ENCODE peak calls at places on chromosomes 7 and 10, in five cellular contexts. T, S, M, D and W are unnamed samples.

GRCh38 chr7:5005066-5005465 is 40.6 kb upstream of the RBAK start:
- DNase-seq in D (no peak), T (no peak), M (no peak), S (no peak), W (no peak)

GRCh38 chr10:9331583-9332008 is 1277.1 kb downstream of the GATA3 start:
- DNase-seq in S (peak; percentile 3), M (no peak), D (no peak), T (no peak), W (no peak)

GRCh38 chr7:6430974-6431373 is 16.8 kb downstream of the DAGLB start:
- DNase-seq in S (no peak), M (no peak), D (no peak), T (no peak), W (no peak)

GRCh38 chr10:92656266-92656961 is 33.3 kb upstream of the HHEX start:
- DNase-seq in S (no peak), M (no peak), D (no peak), T (no peak), W (no peak)

GRCh38 chr10:75018873-75019272 is 92.6 kb upstream of the SAMD8 start:
- DNase-seq in D (no peak), M (no peak), T (no peak), S (no peak), W (no peak)

GRCh38 chr10:117362313-117362712 is 12.9 kb downstream of the PDZD8 start:
- DNase-seq in T (no peak), D (no peak), M (no peak), S (no peak), W (no peak)

GRCh38 chr10:14016011-14016536 is 314.6 kb downstream of the FRMD4A start:
- DNase-seq in D (no peak), T (no peak), M (peak; percentile 41), S (no peak), W (no peak)

GRCh38 chr10:8138471-8138870 is 84.0 kb downstream of the GATA3 start:
- DNase-seq in M (no peak), S (no peak), T (no peak), D (no peak), W (no peak)

GRCh38 chr7:14690075-14690474 is 212.5 kb downstream of the DGKB start:
- DNase-seq in D (no peak), S (no peak), M (no peak), T (no peak), W (no peak)

GRCh38 chr7:130943336-130943901 is 209.4 kb upstream of the KLF14 start:
- DNase-seq in S (peak; percentile 35), M (no peak), T (no peak), D (no peak), W (no peak)

GRCh38 chr7:7181519-7182155 is 707 bp upstream of the C1GALT1 start:
- DNase-seq in T (no peak), M (peak; percentile 67), D (no peak), S (no peak), W (no peak)

GRCh38 chr10:14478639-14479038 is 147.9 kb upstream of the FRMD4A start:
- DNase-seq in M (no peak), D (peak; percentile 28), S (no peak), T (no peak), W (peak; percentile 50)

GRCh38 chr7:82534687-82535086 is 91.1 kb upstream of the CACNA2D1 start:
- DNase-seq in S (peak; percentile 15), T (no peak), M (no peak), D (no peak), W (no peak)

GRCh38 chr7:92061154-92061553 is 73.1 kb downstream of the CYP51A1 start:
- DNase-seq in S (no peak), M (peak; percentile 51), T (no peak), D (no peak), W (no peak)

GRCh38 chr10:5654218-5654755 is 12.1 kb downstream of the ASB13 start:
- DNase-seq in T (no peak), D (no peak), M (peak; percentile 80), S (no peak), W (no peak)

GRCh38 chr10:69389827-69390490 is 26.8 kb downstream of the TACR2 start:
- DNase-seq in S (no peak), D (no peak), M (no peak), T (no peak), W (no peak)

GRCh38 chr10:28623483-28623882 is 53.8 kb upstream of the BAMBI start:
- DNase-seq in S (no peak), M (no peak), T (no peak), D (no peak), W (no peak)

GRCh38 chr10:43313901-43314300 is 47.0 kb upstream of the RASGEF1A start:
- DNase-seq in D (no peak), T (no peak), S (no peak), M (no peak), W (no peak)

GRCh38 chr10:62554632-62555199 is 180.5 kb downstream of the ZNF365 start:
- DNase-seq in T (no peak), M (peak; percentile 21), D (no peak), S (no peak), W (no peak)

GRCh38 chr7:16098585-16099179 is 322.7 kb downstream of the CRPPA start:
- DNase-seq in S (no peak), T (no peak), M (no peak), D (no peak), W (no peak)